ENCODE peak calls at places on chromosomes 7 and 10, in five cellular contexts. O is dorsolateral prefrontal cortex, Q is coronary artery, I is RWPE2, S is left ventricle myocardium inferior. Z is an unnamed sample.

GRCh38 chr10:122510736-122511135 is 49.4 kb downstream of the HTRA1 start:
- DNase-seq in I (no peak), O (no peak), S (no peak), Q (no peak), Z (no peak)

GRCh38 chr10:3825862-3826351 is 40.9 kb upstream of the KLF6 start:
- DNase-seq in O (no peak), Q (peak), I (no peak), S (no peak), Z (no peak)

GRCh38 chr7:23207029-23207428 is 25.2 kb downstream of the NUP42 start:
- DNase-seq in Q (no peak), O (no peak), S (no peak), I (no peak), Z (no peak)

GRCh38 chr10:75703191-75703861 is 271.9 kb downstream of the LRMDA start:
- DNase-seq in I (no peak), O (no peak), S (no peak), Q (no peak), Z (no peak)

GRCh38 chr10:110861930-110862677 is 9.6 kb upstream of the PDCD4 start:
- DNase-seq in S (no peak), Q (no peak), O (no peak), I (no peak), Z (no peak)

GRCh38 chr10:44386546-44387052 is 1.7 kb upstream of the CXCL12 start:
- DNase-seq in S (peak), O (peak), I (peak), Q (peak), Z (peak)

GRCh38 chr10:70564113-70564725 is 38.3 kb downstream of the PRF1 start:
- DNase-seq in S (no peak), Q (no peak), I (no peak), O (no peak), Z (no peak)

GRCh38 chr7:1055084-1055450 is 10.7 kb downstream of the GPR146 start:
- DNase-seq in Q (no peak), I (no peak), O (peak), S (peak), Z (peak)

GRCh38 chr10:126458453-126458852 is 70.2 kb upstream of the ADAM12 start:
- DNase-seq in O (no peak), Q (no peak), I (no peak), S (no peak), Z (no peak)

GRCh38 chr7:112510032-112510742 is 29.4 kb downstream of the LSMEM1 start:
- DNase-seq in S (no peak), I (no peak), O (no peak), Q (no peak), Z (no peak)

GRCh38 chr10:103747193-103747865 is 108.0 kb downstream of the SH3PXD2A start:
- DNase-seq in Q (no peak), O (no peak), S (no peak), I (no peak), Z (no peak)

GRCh38 chr10:8325417-8325980 is 271.0 kb downstream of the GATA3 start:
- DNase-seq in O (no peak), I (no peak), Q (no peak), S (no peak), Z (no peak)

GRCh38 chr10:50874723-50875122 is 10.7 kb downstream of the A1CF start:
- DNase-seq in O (no peak), S (no peak), Q (no peak), I (no peak), Z (no peak)

GRCh38 chr10:99329238-99329890 is at the start of gene CNNM1:
- DNase-seq in I (peak), S (no peak), Q (no peak), O (peak), Z (no peak)

GRCh38 chr7:72435366-72435765 is 23.2 kb upstream of the CALN1 start:
- DNase-seq in Q (no peak), I (no peak), O (peak), S (peak), Z (no peak)

GRCh38 chr7:102300643-102301211 is 14.1 kb downstream of the SH2B2 start:
- DNase-seq in Q (no peak), S (no peak), O (no peak), I (peak), Z (no peak)

GRCh38 chr10:104435822-104436221 is 82.2 kb downstream of the CFAP58 start:
- DNase-seq in O (no peak), I (no peak), Q (no peak), S (no peak), Z (no peak)

GRCh38 chr10:4883079-4883739 is 57.2 kb downstream of the AKR1E2 start:
- DNase-seq in O (no peak), Q (no peak), I (no peak), S (no peak), Z (no peak)

GRCh38 chr7:33853361-33854062 is 51.8 kb upstream of the BMPER start:
- DNase-seq in Q (no peak), S (no peak), I (no peak), O (no peak), Z (no peak)

GRCh38 chr7:18123508-18124239 is 96.0 kb upstream of the PRPS1L1 start:
- DNase-seq in O (no peak), I (no peak), Q (no peak), S (no peak), Z (no peak)

GRCh38 chr7:79454325-79454960 is 976 bp upstream of the MAGI2 start:
- DNase-seq in S (peak), O (peak), I (no peak), Q (peak), Z (no peak)

GRCh38 chr7:115494529-115495147 is 535.9 kb downstream of the TFEC start:
- DNase-seq in S (no peak), O (no peak), I (no peak), Q (no peak), Z (no peak)

GRCh38 chr10:113539789-113540188 is 13.1 kb upstream of the HABP2 start:
- DNase-seq in O (peak), S (no peak), Q (no peak), I (no peak), Z (no peak)

GRCh38 chr7:2954433-2954853 is 89.2 kb downstream of the CARD11 start:
- DNase-seq in O (no peak), S (no peak), Q (peak), I (no peak), Z (no peak)

GRCh38 chr10:73553726-73554125 is 37.4 kb downstream of the USP54 start:
- DNase-seq in Q (no peak), O (no peak), S (no peak), I (no peak), Z (no peak)

GRCh38 chr7:27723086-27723485 is 16.9 kb upstream of the TAX1BP1 start:
- DNase-seq in I (no peak), S (no peak), Q (no peak), O (peak), Z (no peak)

GRCh38 chr7:22447008-22447407 is 53.0 kb downstream of the STEAP1B start:
- DNase-seq in Q (no peak), I (no peak), S (no peak), O (no peak), Z (no peak)

GRCh38 chr10:22712959-22713852 is 1.2 kb downstream of the PIP4K2A start:
- DNase-seq in O (no peak), I (no peak), Q (no peak), S (no peak), Z (no peak)

GRCh38 chr10:12235796-12236195 is 39.8 kb downstream of the CDC123 start:
- DNase-seq in Q (no peak), O (no peak), S (no peak), I (no peak), Z (no peak)
- H3K27ac ChIP-seq in Q (peak), O (peak), S (peak), I (no peak), Z (no peak)

GRCh38 chr7:54960517-54960916 is 58.3 kb upstream of the EGFR start:
- DNase-seq in S (no peak), O (no peak), Q (no peak), I (no peak), Z (no peak)

GRCh38 chr7:54964136-54964535 is 54.7 kb upstream of the EGFR start:
- DNase-seq in I (no peak), O (no peak), S (no peak), Q (no peak), Z (no peak)

GRCh38 chr7:54961391-54961790 is 57.4 kb upstream of the EGFR start:
- DNase-seq in S (no peak), O (no peak), Q (no peak), I (no peak), Z (no peak)

GRCh38 chr7:54967384-54967783 is 51.4 kb upstream of the EGFR start:
- DNase-seq in O (no peak), S (no peak), I (peak), Q (no peak), Z (no peak)

DNA sequence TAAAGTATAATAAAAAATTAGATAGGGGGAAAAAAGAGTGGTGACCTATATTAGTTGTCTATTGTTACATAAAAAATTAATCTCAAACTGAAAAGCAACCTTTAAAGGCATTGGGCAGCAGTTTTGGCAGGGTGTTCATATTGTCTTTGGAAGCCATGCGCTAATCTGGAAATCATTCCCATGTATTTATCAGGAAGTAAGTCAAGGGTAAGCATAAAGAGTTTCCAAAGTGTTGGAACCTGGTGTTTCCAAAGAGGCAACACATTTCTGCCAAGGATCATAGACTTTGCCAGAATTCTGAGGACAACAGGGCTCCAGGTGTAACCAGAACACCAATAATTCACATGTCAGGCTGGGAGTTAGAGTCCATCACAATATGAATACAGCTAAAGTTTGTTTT is 55.7 kb upstream of the EGFR start:
- DNase-seq in I (no peak), Q (no peak), O (no peak), S (no peak), Z (no peak)
- H3K27ac ChIP-seq in I (peak), Q (no peak), O (no peak), S (no peak), Z (no peak)

GRCh38 chr10:35641430-35642015 is 573 bp downstream of the FZD8 start:
- DNase-seq in S (no peak), O (no peak), I (no peak), Q (no peak), Z (no peak)

GRCh38 chr10:35643151-35643975 is 1.3 kb upstream of the FZD8 start:
- DNase-seq in O (peak), S (peak), Q (peak), I (no peak), Z (peak)

GRCh38 chr10:35642793-35643114 is 658 bp upstream of the FZD8 start:
- DNase-seq in Q (no peak), O (no peak), I (no peak), S (no peak), Z (no peak)

GRCh38 chr10:35640951-35641429 is 1.1 kb downstream of the FZD8 start:
- DNase-seq in Q (no peak), I (peak), O (peak), S (peak), Z (peak)

DNA sequence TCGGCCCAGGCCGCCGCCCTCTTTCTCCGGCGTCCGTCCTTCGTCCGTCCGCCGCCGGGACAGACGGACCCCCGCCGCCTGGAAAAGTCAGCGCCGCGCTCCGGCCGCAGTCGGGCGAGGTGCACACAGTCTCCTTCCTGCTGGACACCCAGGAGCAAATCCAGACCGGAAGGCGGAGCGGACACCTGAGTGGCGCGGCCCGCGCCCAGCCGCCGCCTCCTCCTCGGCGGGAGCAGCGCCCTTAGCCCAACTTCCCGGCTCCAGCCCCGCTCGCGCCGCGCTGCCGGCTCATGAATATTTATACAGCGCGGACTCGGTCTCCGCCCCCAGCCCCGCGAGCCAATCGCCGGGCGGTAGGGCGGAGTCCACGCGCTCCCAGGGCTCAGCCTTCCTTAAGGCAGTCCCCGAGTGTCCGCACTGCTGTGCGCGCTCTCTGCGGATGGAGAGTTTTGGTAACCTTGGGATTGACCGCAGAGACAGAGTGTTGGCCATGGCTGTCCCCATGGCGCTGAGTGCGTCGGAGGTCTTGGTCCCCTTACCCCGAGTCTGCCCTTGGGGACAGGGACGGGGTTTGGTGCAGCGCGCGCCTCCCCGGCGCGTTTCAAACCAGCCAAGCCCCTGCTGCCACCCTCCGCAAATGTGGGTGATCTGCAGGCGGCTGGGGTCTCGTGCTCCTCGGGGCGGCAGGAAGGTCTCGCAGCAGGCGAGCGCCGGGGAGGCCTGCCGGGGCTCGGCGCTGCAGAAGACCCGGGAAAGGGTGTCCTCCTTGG is at the start of gene FZD8:
- DNase-seq in Q (peak), I (peak), O (peak), S (peak), Z (peak)
- H3K27ac ChIP-seq in Q (peak), I (peak), O (peak), S (peak), Z (no peak)

GRCh38 chr10:49417311-49418052 is 21.6 kb upstream of the DRGX start:
- DNase-seq in Q (no peak), O (no peak), S (no peak), I (no peak), Z (no peak)

GRCh38 chr10:49418053-49418326 is 22.1 kb upstream of the DRGX start:
- DNase-seq in Q (no peak), S (no peak), O (no peak), I (no peak), Z (no peak)

GRCh38 chr10:49419005-49419404 is 23.1 kb upstream of the DRGX start:
- DNase-seq in I (no peak), Q (no peak), O (no peak), S (no peak), Z (no peak)

GRCh38 chr10:49415846-49416245 is 20.0 kb upstream of the DRGX start:
- DNase-seq in S (no peak), Q (no peak), I (no peak), O (no peak), Z (no peak)

GRCh38 chr10:49418328-49418727 is 22.4 kb upstream of the DRGX start:
- DNase-seq in S (no peak), O (no peak), Q (no peak), I (no peak), Z (no peak)
- H3K27ac ChIP-seq in S (no peak), O (no peak), Q (no peak), I (peak), Z (no peak)